ENCODE peak calls at places on chromosomes 2 and 18, in six cellular contexts. K is GF-D8; N is neural crest cell; O is substantia nigra; B is stimulated activated CD8-positive, alpha-beta memory T cell treated with anti-CD3 and anti-CD28 coated beads, Interleukin-15, amount 100 ng/mL, for 48 hours; L is NCI-H460. Q is an unnamed sample.

GRCh38 chr2:40611196-40611595 is 159.3 kb upstream of the SLC8A1 start:
- DNase-seq in O (no peak), K (no peak), N (no peak), L (no peak), B (no peak), Q (no peak)

GRCh38 chr2:207236156-207236935 is 70.6 kb upstream of the KLF7 start:
- DNase-seq in L (no peak), B (no peak), K (no peak), N (no peak), O (no peak), Q (no peak)

GRCh38 chr2:196555161-196555560 is 84.4 kb upstream of the CCDC150 start:
- DNase-seq in N (no peak), O (no peak), K (no peak), L (no peak), B (no peak), Q (no peak)

GRCh38 chr2:7028846-7029245 is 111.6 kb downstream of the RNF144A start:
- DNase-seq in N (no peak), B (no peak), K (no peak), L (no peak), O (no peak), Q (no peak)

GRCh38 chr2:224195954-224196571 is 157.0 kb upstream of the SERPINE2 start:
- DNase-seq in N (peak; percentile 35), K (no peak), B (no peak), L (no peak), O (peak; percentile 8), Q (no peak)

GRCh38 chr2:219430633-219431615 is 3.7 kb upstream of the SPEG start:
- DNase-seq in L (peak; percentile 19), O (no peak), K (no peak), N (no peak), B (no peak), Q (peak; percentile 66)

GRCh38 chr2:222057249-222058073 is 241.3 kb downstream of the PAX3 start:
- DNase-seq in L (no peak), B (no peak), N (no peak), O (no peak), K (no peak), Q (peak; percentile 10)

GRCh38 chr2:10918661-10919414 is 7.1 kb downstream of the KCNF1 start:
- DNase-seq in K (no peak), B (no peak), N (no peak), O (no peak), L (no peak), Q (no peak)

GRCh38 chr18:31946305-31947046 is 3.5 kb upstream of the TRAPPC8 start:
- DNase-seq in N (no peak), O (no peak), K (no peak), B (no peak), L (no peak), Q (no peak)

GRCh38 chr2:128637481-128638155 is 318.9 kb upstream of the HS6ST1 start:
- DNase-seq in N (no peak), L (no peak), K (no peak), O (no peak), B (no peak), Q (no peak)

GRCh38 chr2:47064076-47064475 is 91.0 kb downstream of the STPG4 start:
- DNase-seq in L (no peak), O (no peak), K (no peak), N (no peak), B (no peak), Q (no peak)

GRCh38 chr2:229445501-229446294 is 174.6 kb upstream of the PID1 start:
- DNase-seq in B (no peak), K (no peak), O (peak; percentile 53), L (peak; percentile 92), N (no peak), Q (no peak)

GRCh38 chr2:136386046-136386445 is 268.1 kb upstream of the CXCR4 start:
- DNase-seq in L (no peak), N (no peak), O (no peak), K (no peak), B (no peak), Q (no peak)

GRCh38 chr2:237661799-237662328 is 34.5 kb downstream of the LRRFIP1 start:
- DNase-seq in B (no peak), L (no peak), O (no peak), K (no peak), N (no peak), Q (no peak)

GRCh38 chr2:98867539-98868309 is 68.3 kb downstream of the CRACDL start:
- DNase-seq in N (no peak), K (no peak), O (no peak), B (no peak), L (no peak), Q (no peak)

GRCh38 chr2:3864943-3865664 is 161.7 kb downstream of the DCDC2C start:
- DNase-seq in B (no peak), O (no peak), N (no peak), L (no peak), K (no peak), Q (no peak)

GRCh38 chr18:10232062-10232461 is 222.4 kb upstream of the APCDD1 start:
- DNase-seq in L (no peak), O (no peak), K (no peak), N (no peak), B (no peak), Q (no peak)

GRCh38 chr2:241064008-241064801 is 37.9 kb downstream of the MTERF4 start:
- DNase-seq in K (no peak), B (peak; percentile 20), L (no peak), O (no peak), N (no peak), Q (no peak)

GRCh38 chr2:232028631-232029030 is 67.1 kb downstream of the DIS3L2 start:
- DNase-seq in O (no peak), L (no peak), B (no peak), K (no peak), N (no peak), Q (no peak)

GRCh38 chr2:111122631-111123421 is 2.1 kb downstream of the BCL2L11 start:
- DNase-seq in O (peak; percentile 58), L (peak; percentile 66), K (no peak), N (peak; percentile 71), B (peak; percentile 11), Q (peak; percentile 65)

GRCh38 chr2:74374509-74375205 is 5.5 kb downstream of the DCTN1 start:
- DNase-seq in B (no peak), N (peak; percentile 55), K (no peak), O (peak; percentile 74), L (no peak), Q (no peak)

GRCh38 chr18:48989304-48990284 is 38.8 kb upstream of the SMAD7 start:
- DNase-seq in O (no peak), L (no peak), K (no peak), N (no peak), B (no peak), Q (no peak)

GRCh38 chr2:230798769-230799399 is 65.9 kb upstream of the ITM2C start:
- DNase-seq in L (peak; percentile 60), B (no peak), K (peak; percentile 32), O (no peak), N (peak; percentile 31), Q (peak; percentile 23)

GRCh38 chr18:57784034-57784815 is 18.9 kb downstream of the ATP8B1 start:
- DNase-seq in B (no peak), K (no peak), O (no peak), N (no peak), L (no peak), Q (no peak)

GRCh38 chr18:13726972-13727331 is 479 bp downstream of the RNMT start:
- DNase-seq in K (no peak), N (peak; percentile 23), O (no peak), B (peak; percentile 5), L (peak; percentile 3), Q (peak; percentile 31)

GRCh38 chr2:174939046-174939445 is 66.1 kb downstream of the CHN1 start:
- DNase-seq in L (no peak), K (no peak), B (no peak), O (no peak), N (no peak), Q (no peak)

GRCh38 chr2:113926314-113926713 is 36.4 kb downstream of the ACTR3 start:
- DNase-seq in K (no peak), O (no peak), N (no peak), L (no peak), B (no peak), Q (no peak)

GRCh38 chr2:88709117-88709739 is 17.8 kb downstream of the RPIA start:
- DNase-seq in N (no peak), B (no peak), K (no peak), O (no peak), L (no peak), Q (no peak)

GRCh38 chr2:174535757-174536703 is 49.2 kb upstream of the GPR155 start:
- DNase-seq in O (no peak), B (no peak), N (no peak), K (no peak), L (no peak), Q (no peak)

GRCh38 chr2:20231159-20231558 is 6.2 kb upstream of the SDC1 start:
- DNase-seq in B (no peak), K (no peak), O (no peak), L (no peak), N (no peak), Q (no peak)

GRCh38 chr2:16386000-16386399 is 279.6 kb downstream of the CYRIA start:
- DNase-seq in K (no peak), N (no peak), L (no peak), B (no peak), O (no peak), Q (no peak)

GRCh38 chr18:34809697-34810096 is 99.6 kb downstream of the DTNA start:
- DNase-seq in N (no peak), K (no peak), O (no peak), B (no peak), L (peak; percentile 15), Q (peak; percentile 15)

GRCh38 chr18:33282709-33283333 is 157.7 kb downstream of the CCDC178 start:
- DNase-seq in B (no peak), L (no peak), N (no peak), K (no peak), O (no peak), Q (no peak)

Q was measured in HuH-7.5.